ENCODE peak calls at places on chromosome 5, in ten cellular contexts. M is mucosa of gallbladder; Y is HCT116; K is activated naive CD8-positive, alpha-beta T cell treated with anti-CD3 and anti-CD28 coated beads, Interleukin-2, amount 50 U/mL, for 24 hours; B is T-helper 2 cell; O is progenitor cell of endocrine pancreas; S is activated CD4-positive, alpha-beta T cell treated with anti-CD3 and anti-CD28 coated beads, Interleukin-2, amount 50 U/mL, for 1 hour; F is SW 1271; J is Right ventricle myocardium superior; L is thyroid gland. W is an unnamed sample.

GRCh38 chr5:34849253-34849652 is 10.3 kb downstream of the TTC23L start:
- DNase-seq in B (no peak), F (no peak), Y (no peak), O (no peak), L (no peak), S (no peak), M (no peak), K (no peak), J (no peak), W (no peak)

GRCh38 chr5:165616550-165617430 is 2111.4 kb downstream of the MAT2B start:
- DNase-seq in O (no peak), B (no peak), Y (no peak), J (no peak), S (no peak), M (no peak), F (no peak), L (no peak), K (no peak), W (no peak)

GRCh38 chr5:179906795-179907569 is 715 bp downstream of the TBC1D9B start:
- DNase-seq in J (peak), L (peak), S (peak), Y (no peak), O (peak), F (no peak), K (peak), B (no peak), M (no peak), W (no peak)

GRCh38 chr5:76404694-76405306 is 1.7 kb downstream of the IQGAP2 start:
- DNase-seq in O (no peak), B (no peak), S (no peak), Y (no peak), F (no peak), J (no peak), L (no peak), K (no peak), M (no peak), W (no peak)

GRCh38 chr5:124480022-124480421 is 266.4 kb downstream of the ZNF608 start:
- DNase-seq in J (no peak), B (no peak), L (no peak), Y (no peak), M (no peak), K (no peak), O (no peak), S (no peak), F (no peak), W (no peak)

GRCh38 chr5:154038241-154038603 is 488 bp downstream of the FAM114A2 start:
- DNase-seq in F (no peak), Y (peak), O (no peak), M (no peak), J (no peak), B (no peak), L (peak), K (peak), S (peak), W (peak)

GRCh38 chr5:158165647-158166046 is 306.7 kb upstream of the CLINT1 start:
- DNase-seq in O (no peak), M (no peak), J (no peak), K (no peak), F (no peak), B (no peak), Y (no peak), S (no peak), L (no peak), W (no peak)

GRCh38 chr5:126976520-126977172 is 53.7 kb downstream of the MARCHF3 start:
- DNase-seq in J (no peak), O (no peak), F (no peak), B (no peak), K (no peak), M (no peak), L (no peak), S (no peak), Y (no peak), W (no peak)

GRCh38 chr5:38994329-38994927 is 79.8 kb downstream of the RICTOR start:
- DNase-seq in O (no peak), B (no peak), S (no peak), J (peak), F (peak), K (no peak), Y (peak), M (peak), L (peak), W (no peak)